ENCODE peak calls at places on chromosome 10, in five cellular contexts. U, C, V, T and O are unnamed samples.
A peak's percentile ranks its signal among the peaks of the same experiment; 100 is the strongest.

GRCh38 chr10:29033311-29033940 is 255.4 kb upstream of the LYZL1 start:
- DNase-seq in U (no peak), C (no peak), V (no peak), T (no peak), O (no peak)

GRCh38 chr10:89302628-89303027 is 782 bp downstream of the IFIT2 start:
- DNase-seq in U (no peak), C (no peak), V (no peak), T (peak; percentile 17), O (peak; percentile 52)

GRCh38 chr10:79222186-79222585 is 125.1 kb upstream of the PPIF start:
- DNase-seq in U (no peak), C (no peak), V (no peak), T (no peak), O (no peak)

GRCh38 chr10:102188298-102188940 is 36.2 kb downstream of the NOLC1 start:
- DNase-seq in U (no peak), C (no peak), V (no peak), T (peak; percentile 3), O (no peak)

GRCh38 chr10:48476279-48476982 is 128.4 kb downstream of the ARHGAP22 start:
- DNase-seq in U (peak; percentile 43), C (no peak), V (no peak), T (no peak), O (no peak)

GRCh38 chr10:128725531-128725930 is 599.3 kb upstream of the MKI67 start:
- DNase-seq in U (no peak), C (no peak), V (no peak), T (no peak), O (no peak)

GRCh38 chr10:97456034-97456685 is 10.2 kb downstream of the ZDHHC16 start:
- DNase-seq in U (no peak), C (no peak), V (no peak), T (no peak), O (no peak)

GRCh38 chr10:128018236-128018635 is 108.0 kb downstream of the MKI67 start:
- DNase-seq in U (peak; percentile 52), C (no peak), V (no peak), T (no peak), O (no peak)

GRCh38 chr10:101095550-101096213 is 33.9 kb downstream of the KAZALD1 start:
- DNase-seq in U (peak; percentile 68), C (peak; percentile 22), V (peak; percentile 52), T (peak; percentile 84), O (peak; percentile 76)

GRCh38 chr10:17512341-17513001 is 58.1 kb upstream of the ST8SIA6 start:
- DNase-seq in U (peak; percentile 96), C (peak; percentile 86), V (no peak), T (peak; percentile 60), O (peak; percentile 97)

GRCh38 chr10:113947138-113948011 is 92.9 kb downstream of the NHLRC2 start:
- DNase-seq in U (no peak), C (no peak), V (no peak), T (peak; percentile 37), O (no peak)

GRCh38 chr10:94287331-94287730 is 75.4 kb downstream of the NOC3L start:
- DNase-seq in U (peak; percentile 34), C (no peak), V (no peak), T (no peak), O (no peak)

GRCh38 chr10:89115876-89116627 is 91.1 kb downstream of the CH25H start:
- DNase-seq in U (peak; percentile 64), C (peak; percentile 72), V (no peak), T (no peak), O (peak; percentile 71)

GRCh38 chr10:43292745-43293676 is 26.1 kb upstream of the RASGEF1A start:
- DNase-seq in U (peak; percentile 66), C (no peak), V (no peak), T (peak; percentile 61), O (peak; percentile 61)

GRCh38 chr10:76033457-76034196 is 602.2 kb downstream of the LRMDA start:
- DNase-seq in U (no peak), C (no peak), V (no peak), T (peak; percentile 69), O (peak; percentile 1)

GRCh38 chr10:47329905-47330304 is 7.7 kb downstream of the GDF2 start:
- DNase-seq in U (no peak), C (no peak), V (no peak), T (no peak), O (no peak)

GRCh38 chr10:31940839-31941653 is 12.4 kb upstream of the ARHGAP12 start:
- DNase-seq in U (peak; percentile 84), C (peak; percentile 95), V (no peak), T (peak; percentile 91), O (peak; percentile 100)

GRCh38 chr10:117163061-117163953 is 25.2 kb upstream of the VAX1 start:
- DNase-seq in U (no peak), C (no peak), V (no peak), T (no peak), O (no peak)

GRCh38 chr10:71963756-71964668 is at the start of gene CHST3:
- DNase-seq in U (peak; percentile 83), C (no peak), V (no peak), T (peak; percentile 61), O (peak; percentile 61)

GRCh38 chr10:126270116-126270515 is 118.2 kb downstream of the ADAM12 start:
- DNase-seq in U (peak; percentile 80), C (peak; percentile 9), V (no peak), T (no peak), O (peak; percentile 68)